ENCODE peak calls at places on chromosomes 7 and 10, in nine cellular contexts. P, Y, D, Q, W, B, C, Z and F are unnamed samples.
A peak's percentile ranks its signal among the peaks of the same experiment; 100 is the strongest.

GRCh38 chr10:63478564-63478963 is 12.8 kb upstream of the JMJD1C start:
- DNase-seq in P (no peak), Y (no peak), D (no peak), Q (no peak), W (no peak), B (no peak), C (no peak), Z (no peak), F (no peak)

GRCh38 chr7:86008898-86009297 is 634.8 kb upstream of the GRM3 start:
- DNase-seq in P (no peak), Y (no peak), D (no peak), Q (no peak), W (no peak), B (no peak), C (no peak), Z (no peak), F (no peak)

GRCh38 chr10:18879284-18879683 is 169.3 kb upstream of the MALRD1 start:
- DNase-seq in P (no peak), Y (no peak), D (no peak), Q (no peak), W (no peak), B (no peak), C (no peak), Z (no peak), F (no peak)

GRCh38 chr10:28991738-28992270 is 297.1 kb upstream of the LYZL1 start:
- DNase-seq in P (peak; percentile 71), Y (peak; percentile 31), D (no peak), Q (no peak), W (peak; percentile 42), B (no peak), C (peak; percentile 73), Z (no peak), F (peak; percentile 35)

GRCh38 chr10:90924552-90924951 is 3.7 kb upstream of the ANKRD1 start:
- DNase-seq in P (no peak), Y (no peak), D (no peak), Q (no peak), W (no peak), B (no peak), C (no peak), Z (no peak), F (no peak)

GRCh38 chr10:129853236-129853946 is 110.7 kb downstream of the EBF3 start:
- DNase-seq in P (peak; percentile 39), Y (peak; percentile 11), D (no peak), Q (no peak), W (no peak), B (no peak), C (peak; percentile 42), Z (no peak), F (no peak)

GRCh38 chr10:88004451-88004850 is 141.0 kb downstream of the PTEN start:
- DNase-seq in P (peak; percentile 64), Y (peak; percentile 30), D (no peak), Q (no peak), W (no peak), B (no peak), C (peak; percentile 55), Z (no peak), F (no peak)

GRCh38 chr7:47543056-47543455 is 38.9 kb downstream of the TNS3 start:
- DNase-seq in P (no peak), Y (no peak), D (no peak), Q (peak; percentile 57), W (no peak), B (no peak), C (no peak), Z (no peak), F (no peak)

GRCh38 chr7:8433477-8434289 is at the start of gene NXPH1:
- DNase-seq in P (no peak), Y (no peak), D (no peak), Q (peak; percentile 61), W (no peak), B (no peak), C (no peak), Z (no peak), F (peak; percentile 16)
- TF ChIP-seq CTCF in P (no peak), Y (no peak), D (no peak), Q (no peak), W (no peak), B (no peak), C (no peak), Z (no peak), F (no peak)

GRCh38 chr10:14748471-14748870 is 26.2 kb downstream of the FAM107B start:
- DNase-seq in P (no peak), Y (no peak), D (peak; percentile 79), Q (no peak), W (peak; percentile 36), B (no peak), C (no peak), Z (no peak), F (peak; percentile 17)

GRCh38 chr10:14740684-14741247 is 33.9 kb downstream of the FAM107B start:
- DNase-seq in P (peak; percentile 23), Y (no peak), D (no peak), Q (no peak), W (no peak), B (no peak), C (no peak), Z (no peak), F (peak; percentile 53)

GRCh38 chr10:14738011-14738510 is 36.6 kb downstream of the FAM107B start:
- DNase-seq in P (no peak), Y (no peak), D (no peak), Q (no peak), W (no peak), B (no peak), C (no peak), Z (no peak), F (no peak)

GRCh38 chr10:14742382-14742781 is 32.3 kb downstream of the FAM107B start:
- DNase-seq in P (no peak), Y (no peak), D (no peak), Q (no peak), W (no peak), B (no peak), C (no peak), Z (no peak), F (no peak)

GRCh38 chr10:14742815-14743214 is 31.9 kb downstream of the FAM107B start:
- DNase-seq in P (peak; percentile 18), Y (no peak), D (no peak), Q (no peak), W (no peak), B (no peak), C (no peak), Z (peak; percentile 76), F (peak; percentile 59)
- H3K4me3 ChIP-seq in P (no peak overlapping the region), Y (no peak overlapping the region), D (no peak overlapping the region), Q (no peak overlapping the region), W (no peak overlapping the region), B (no peak overlapping the region), C (no peak overlapping the region), Z (no peak overlapping the region), F (no peak overlapping the region)

DNA sequence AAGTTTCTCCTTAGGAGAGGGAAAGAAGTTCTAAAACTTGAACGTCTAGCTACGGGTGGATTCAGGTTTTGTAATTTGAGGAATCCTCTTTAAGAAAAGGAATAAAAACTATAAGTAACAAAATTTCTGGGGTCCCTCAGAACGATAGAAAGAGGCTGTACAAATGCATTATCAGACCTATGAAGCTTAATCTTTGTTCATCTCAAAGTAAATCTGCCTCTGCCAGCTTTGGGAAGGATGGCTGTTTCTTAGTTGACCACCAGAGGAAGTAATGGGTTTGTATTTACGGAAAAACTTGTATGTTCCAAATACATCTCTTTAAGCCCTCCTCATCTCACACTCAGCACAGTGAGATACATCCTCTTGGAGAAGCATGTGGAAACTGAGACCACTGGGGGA is 864 bp downstream of the PSTK start:
- DNase-seq in P (peak; percentile 77), Y (peak; percentile 73), D (no peak), Q (no peak), W (no peak), B (no peak), C (peak; percentile 60), Z (no peak), F (peak; percentile 43)
- TF ChIP-seq CTCF in P (peak; percentile 64), Y (peak; percentile 71), D (peak; percentile 22), Q (no peak), W (peak; percentile 27), B (peak; percentile 54), C (peak; percentile 53), Z (peak; percentile 28), F (peak; percentile 22)

GRCh38 chr7:151276651-151277590 is 28.4 kb upstream of the SMARCD3 start:
- DNase-seq in P (peak; percentile 76), Y (peak; percentile 57), D (peak; percentile 78), Q (peak; percentile 87), W (peak; percentile 55), B (no peak), C (peak; percentile 68), Z (no peak), F (peak; percentile 66)
- H3K4me3 ChIP-seq in P (peak overlapping the region; percentile 57), Y (peak overlapping the region; percentile 29), D (peak overlapping the region; percentile 56), Q (peak overlapping the region; percentile 17), W (peak overlapping the region; percentile 35), B (peak overlapping the region; percentile 66), C (peak overlapping the region; percentile 48), Z (no peak overlapping the region), F (peak overlapping the region; percentile 16)

GRCh38 chr7:78434281-78434680 is 635.7 kb downstream of the PHTF2 start:
- DNase-seq in P (no peak), Y (no peak), D (no peak), Q (no peak), W (no peak), B (no peak), C (no peak), Z (no peak), F (no peak)
- TF ChIP-seq CTCF in P (peak; percentile 23), Y (no peak), D (no peak), Q (no peak), W (no peak), B (no peak), C (no peak), Z (peak; percentile 2), F (no peak)

GRCh38 chr10:69222157-69223027 is 2.3 kb downstream of the HKDC1 start:
- DNase-seq in P (peak; percentile 86), Y (peak; percentile 64), D (no peak), Q (peak; percentile 85), W (no peak), B (no peak), C (peak; percentile 77), Z (peak; percentile 88), F (peak; percentile 94)
- H3K4me3 ChIP-seq in P (no peak overlapping the region), Y (no peak overlapping the region), D (no peak overlapping the region), Q (no peak overlapping the region), W (no peak overlapping the region), B (no peak overlapping the region), C (no peak overlapping the region), Z (peak overlapping the region; percentile 63), F (peak overlapping the region; percentile 15)

DNA sequence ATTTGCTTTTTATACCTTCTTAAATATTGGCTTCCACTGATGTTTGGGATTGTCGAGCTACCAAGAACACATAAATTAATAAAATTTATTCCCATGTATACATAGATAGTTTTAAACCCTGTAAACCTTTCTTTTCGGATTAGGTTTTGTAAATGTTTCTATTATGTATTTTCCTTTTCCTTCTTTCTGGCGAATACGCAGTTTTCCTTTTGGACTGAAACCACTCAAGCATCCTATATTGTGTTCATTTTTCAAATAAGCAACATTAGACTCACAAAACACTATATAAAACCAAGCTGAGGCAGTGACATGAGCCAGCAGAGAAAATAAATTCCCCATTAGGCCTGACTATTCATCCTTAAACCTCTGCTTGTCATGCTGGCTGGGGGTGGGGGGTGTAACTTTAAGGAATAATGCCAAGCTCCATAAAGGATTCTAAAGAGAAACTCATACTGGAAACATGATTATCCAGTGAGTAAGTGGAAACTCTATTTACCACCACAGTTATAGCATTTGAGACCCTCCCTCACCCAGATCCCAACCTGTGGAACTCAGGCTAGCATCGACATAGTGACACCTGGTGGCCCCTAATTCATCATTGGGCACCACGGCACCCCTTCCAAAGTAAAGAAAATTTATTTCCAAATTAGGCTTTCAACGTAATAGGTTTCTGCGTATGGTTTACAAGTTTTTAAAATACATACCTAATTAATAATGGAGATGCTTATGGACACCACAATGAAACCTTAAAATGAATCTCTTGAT is 86.5 kb upstream of the CELF2 start:
- DNase-seq in P (no peak), Y (no peak), D (no peak), Q (no peak), W (no peak), B (no peak), C (no peak), Z (no peak), F (no peak)
- TF ChIP-seq CTCF in P (peak; percentile 37), Y (no peak), D (peak; percentile 11), Q (no peak), W (peak; percentile 26), B (no peak), C (peak; percentile 14), Z (peak; percentile 2), F (no peak)